ENCODE peak calls at places on chromosomes 5 and 9, in eight cellular contexts. One of them, this sample, is unnamed.

GRCh38 chr5:135225856-135226560 is 173.0 kb downstream of the MACROH2A1 start:
- DNase-seq in upper lobe of right lung: peak
- DNase-seq in CD8-positive, alpha-beta T cell: no peak
- DNase-seq in pancreas: no peak
- DNase-seq in SK-N-SH: no peak
- DNase-seq in A549: no peak
- DNase-seq in Karpas-422: no peak
- DNase-seq in neuronal stem cell: no peak
- DNase-seq in this sample: no peak

GRCh38 chr9:116658265-116658664 is 28.8 kb upstream of the TRIM32 start:
- DNase-seq in A549: no peak
- DNase-seq in CD8-positive, alpha-beta T cell: no peak
- DNase-seq in neuronal stem cell: no peak
- DNase-seq in pancreas: no peak
- DNase-seq in Karpas-422: no peak
- DNase-seq in SK-N-SH: no peak
- DNase-seq in upper lobe of right lung: no peak
- DNase-seq in this sample: no peak

GRCh38 chr5:142770650-142771609 is 753 bp downstream of the ARHGAP26 start:
- DNase-seq in Karpas-422: peak
- DNase-seq in SK-N-SH: peak
- DNase-seq in CD8-positive, alpha-beta T cell: peak
- DNase-seq in A549: peak
- DNase-seq in pancreas: peak
- DNase-seq in upper lobe of right lung: peak
- DNase-seq in neuronal stem cell: peak
- DNase-seq in this sample: peak

GRCh38 chr5:150612405-150612804 is 28.1 kb upstream of the SYNPO start:
- DNase-seq in A549: no peak
- DNase-seq in pancreas: no peak
- DNase-seq in Karpas-422: no peak
- DNase-seq in neuronal stem cell: no peak
- DNase-seq in CD8-positive, alpha-beta T cell: no peak
- DNase-seq in SK-N-SH: no peak
- DNase-seq in upper lobe of right lung: no peak
- DNase-seq in this sample: no peak

GRCh38 chr5:66186108-66186507 is 42.0 kb downstream of the SREK1 start:
- DNase-seq in Karpas-422: no peak
- DNase-seq in SK-N-SH: no peak
- DNase-seq in pancreas: no peak
- DNase-seq in neuronal stem cell: no peak
- DNase-seq in upper lobe of right lung: no peak
- DNase-seq in CD8-positive, alpha-beta T cell: no peak
- DNase-seq in A549: no peak
- DNase-seq in this sample: no peak

GRCh38 chr5:78335976-78336375 is 24.4 kb upstream of the SCAMP1 start:
- DNase-seq in CD8-positive, alpha-beta T cell: no peak
- DNase-seq in Karpas-422: no peak
- DNase-seq in neuronal stem cell: no peak
- DNase-seq in pancreas: no peak
- DNase-seq in upper lobe of right lung: no peak
- DNase-seq in A549: no peak
- DNase-seq in SK-N-SH: peak
- DNase-seq in this sample: no peak

GRCh38 chr9:104992696-104993095 is 64.7 kb upstream of the ABCA1 start:
- DNase-seq in neuronal stem cell: no peak
- DNase-seq in pancreas: no peak
- DNase-seq in upper lobe of right lung: no peak
- DNase-seq in Karpas-422: no peak
- DNase-seq in CD8-positive, alpha-beta T cell: no peak
- DNase-seq in A549: no peak
- DNase-seq in SK-N-SH: no peak
- DNase-seq in this sample: no peak

GRCh38 chr9:36993933-36994764 is 39.9 kb downstream of the PAX5 start:
- DNase-seq in neuronal stem cell: no peak
- DNase-seq in SK-N-SH: peak
- DNase-seq in A549: no peak
- DNase-seq in pancreas: no peak
- DNase-seq in CD8-positive, alpha-beta T cell: no peak
- DNase-seq in upper lobe of right lung: no peak
- DNase-seq in Karpas-422: no peak
- DNase-seq in this sample: no peak

GRCh38 chr5:9376363-9377117 is 169.3 kb downstream of the SEMA5A start:
- DNase-seq in A549: no peak
- DNase-seq in neuronal stem cell: no peak
- DNase-seq in SK-N-SH: no peak
- DNase-seq in upper lobe of right lung: no peak
- DNase-seq in pancreas: no peak
- DNase-seq in CD8-positive, alpha-beta T cell: no peak
- DNase-seq in Karpas-422: no peak
- DNase-seq in this sample: no peak

GRCh38 chr5:142280066-142281011 is 44.5 kb downstream of the SPRY4 start:
- DNase-seq in SK-N-SH: peak
- DNase-seq in Karpas-422: no peak
- DNase-seq in pancreas: no peak
- DNase-seq in A549: no peak
- DNase-seq in neuronal stem cell: peak
- DNase-seq in CD8-positive, alpha-beta T cell: no peak
- DNase-seq in upper lobe of right lung: no peak
- DNase-seq in this sample: no peak

GRCh38 chr5:146794326-146795029 is 84.1 kb downstream of the PPP2R2B start:
- DNase-seq in neuronal stem cell: no peak
- DNase-seq in CD8-positive, alpha-beta T cell: no peak
- DNase-seq in A549: no peak
- DNase-seq in upper lobe of right lung: no peak
- DNase-seq in Karpas-422: no peak
- DNase-seq in pancreas: no peak
- DNase-seq in SK-N-SH: no peak
- DNase-seq in this sample: no peak

GRCh38 chr5:432928-433791 is 9.8 kb upstream of the EXOC3 start:
- DNase-seq in A549: no peak
- DNase-seq in Karpas-422: no peak
- DNase-seq in CD8-positive, alpha-beta T cell: no peak
- DNase-seq in neuronal stem cell: no peak
- DNase-seq in upper lobe of right lung: peak
- DNase-seq in SK-N-SH: no peak
- DNase-seq in pancreas: no peak
- DNase-seq in this sample: no peak

GRCh38 chr9:272251-273213 is 57.9 kb downstream of the DOCK8 start:
- DNase-seq in pancreas: no peak
- DNase-seq in Karpas-422: peak
- DNase-seq in A549: no peak
- DNase-seq in SK-N-SH: no peak
- DNase-seq in neuronal stem cell: no peak
- DNase-seq in upper lobe of right lung: no peak
- DNase-seq in CD8-positive, alpha-beta T cell: peak
- DNase-seq in this sample: peak

GRCh38 chr9:75979362-75979761 is 88.9 kb downstream of the PCSK5 start:
- DNase-seq in SK-N-SH: no peak
- DNase-seq in upper lobe of right lung: no peak
- DNase-seq in pancreas: no peak
- DNase-seq in A549: peak
- DNase-seq in CD8-positive, alpha-beta T cell: no peak
- DNase-seq in neuronal stem cell: no peak
- DNase-seq in Karpas-422: peak
- DNase-seq in this sample: no peak

GRCh38 chr5:138549414-138549813 is 6.4 kb upstream of the ETF1 start:
- DNase-seq in CD8-positive, alpha-beta T cell: no peak
- DNase-seq in upper lobe of right lung: no peak
- DNase-seq in A549: no peak
- DNase-seq in Karpas-422: no peak
- DNase-seq in neuronal stem cell: no peak
- DNase-seq in SK-N-SH: no peak
- DNase-seq in pancreas: no peak
- DNase-seq in this sample: no peak

GRCh38 chr5:88515881-88516819 is 247.5 kb upstream of the TMEM161B start:
- DNase-seq in A549: no peak
- DNase-seq in CD8-positive, alpha-beta T cell: no peak
- DNase-seq in SK-N-SH: no peak
- DNase-seq in upper lobe of right lung: no peak
- DNase-seq in neuronal stem cell: no peak
- DNase-seq in Karpas-422: no peak
- DNase-seq in pancreas: no peak
- DNase-seq in this sample: no peak

GRCh38 chr9:95003694-95004451 is 277.4 kb downstream of the AOPEP start:
- DNase-seq in neuronal stem cell: no peak
- DNase-seq in SK-N-SH: peak
- DNase-seq in upper lobe of right lung: peak
- DNase-seq in pancreas: no peak
- DNase-seq in Karpas-422: peak
- DNase-seq in CD8-positive, alpha-beta T cell: no peak
- DNase-seq in A549: peak
- DNase-seq in this sample: no peak

GRCh38 chr5:80963521-80963895 is 3.3 kb downstream of the RASGRF2 start:
- DNase-seq in upper lobe of right lung: no peak
- DNase-seq in neuronal stem cell: no peak
- DNase-seq in CD8-positive, alpha-beta T cell: no peak
- DNase-seq in A549: no peak
- DNase-seq in Karpas-422: peak
- DNase-seq in SK-N-SH: no peak
- DNase-seq in pancreas: no peak
- DNase-seq in this sample: no peak

GRCh38 chr9:29659014-29659413 is 2085.7 kb upstream of the C9orf72 start:
- DNase-seq in SK-N-SH: no peak
- DNase-seq in Karpas-422: no peak
- DNase-seq in pancreas: no peak
- DNase-seq in CD8-positive, alpha-beta T cell: no peak
- DNase-seq in A549: no peak
- DNase-seq in neuronal stem cell: no peak
- DNase-seq in upper lobe of right lung: no peak
- DNase-seq in this sample: no peak

GRCh38 chr9:3986060-3986459 is 313.8 kb downstream of the GLIS3 start:
- DNase-seq in pancreas: no peak
- DNase-seq in CD8-positive, alpha-beta T cell: no peak
- DNase-seq in upper lobe of right lung: no peak
- DNase-seq in A549: no peak
- DNase-seq in Karpas-422: no peak
- DNase-seq in neuronal stem cell: no peak
- DNase-seq in SK-N-SH: no peak
- DNase-seq in this sample: no peak

GRCh38 chr9:3981897-3982296 is 318.0 kb downstream of the GLIS3 start:
- DNase-seq in upper lobe of right lung: no peak
- DNase-seq in CD8-positive, alpha-beta T cell: no peak
- DNase-seq in neuronal stem cell: no peak
- DNase-seq in SK-N-SH: no peak
- DNase-seq in pancreas: no peak
- DNase-seq in A549: no peak
- DNase-seq in Karpas-422: no peak
- DNase-seq in this sample: no peak

GRCh38 chr9:3977388-3977787 is 322.5 kb downstream of the GLIS3 start:
- DNase-seq in A549: no peak
- DNase-seq in neuronal stem cell: no peak
- DNase-seq in pancreas: no peak
- DNase-seq in Karpas-422: no peak
- DNase-seq in SK-N-SH: no peak
- DNase-seq in upper lobe of right lung: no peak
- DNase-seq in CD8-positive, alpha-beta T cell: no peak
- DNase-seq in this sample: no peak

GRCh38 chr9:3980212-3980611 is 319.7 kb downstream of the GLIS3 start:
- DNase-seq in A549: no peak
- DNase-seq in CD8-positive, alpha-beta T cell: no peak
- DNase-seq in SK-N-SH: no peak
- DNase-seq in Karpas-422: no peak
- DNase-seq in neuronal stem cell: no peak
- DNase-seq in pancreas: no peak
- DNase-seq in upper lobe of right lung: no peak
- DNase-seq in this sample: no peak

DNA sequence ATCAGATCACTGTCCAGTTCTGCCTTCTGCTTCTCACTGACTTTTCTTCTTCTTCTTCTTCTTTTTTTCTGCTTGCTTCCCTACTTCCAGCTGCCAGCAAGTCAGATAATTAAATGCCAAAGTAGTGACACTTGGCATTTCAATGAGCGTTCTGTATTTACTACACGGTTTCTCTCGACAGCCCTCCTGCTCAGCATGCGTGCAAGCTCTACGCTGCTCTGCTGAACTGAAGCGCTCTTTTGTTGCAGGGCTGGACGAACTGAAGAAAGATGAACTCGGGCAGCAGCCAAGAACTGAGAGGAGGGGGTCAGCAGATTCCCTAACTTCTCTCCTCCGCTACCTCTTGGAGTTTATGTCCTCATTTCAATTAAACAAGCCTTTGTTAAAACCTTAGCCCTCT is 319.1 kb downstream of the GLIS3 start:
- DNase-seq in A549: no peak
- DNase-seq in neuronal stem cell: peak
- DNase-seq in pancreas: no peak
- DNase-seq in SK-N-SH: no peak
- DNase-seq in CD8-positive, alpha-beta T cell: no peak
- DNase-seq in upper lobe of right lung: no peak
- DNase-seq in Karpas-422: no peak
- DNase-seq in this sample: no peak
- H3K4me3 ChIP-seq in A549: no peak
- H3K4me3 ChIP-seq in neuronal stem cell: no peak
- H3K4me3 ChIP-seq in pancreas: no peak
- H3K4me3 ChIP-seq in SK-N-SH: no peak
- H3K4me3 ChIP-seq in CD8-positive, alpha-beta T cell: no peak
- H3K4me3 ChIP-seq in upper lobe of right lung: no peak
- H3K4me3 ChIP-seq in Karpas-422: no peak
- H3K4me3 ChIP-seq in this sample: no peak

GRCh38 chr9:136541179-136541578 is 4.7 kb downstream of the NOTCH1 start:
- DNase-seq in SK-N-SH: no peak
- DNase-seq in A549: no peak
- DNase-seq in CD8-positive, alpha-beta T cell: no peak
- DNase-seq in upper lobe of right lung: no peak
- DNase-seq in neuronal stem cell: no peak
- DNase-seq in Karpas-422: no peak
- DNase-seq in pancreas: no peak
- DNase-seq in this sample: no peak
- H3K27ac ChIP-seq in SK-N-SH: no peak
- H3K27ac ChIP-seq in A549: no peak
- H3K27ac ChIP-seq in CD8-positive, alpha-beta T cell: no peak
- H3K27ac ChIP-seq in upper lobe of right lung: peak
- H3K27ac ChIP-seq in neuronal stem cell: no peak
- H3K27ac ChIP-seq in Karpas-422: no peak
- H3K27ac ChIP-seq in pancreas: peak
- H3K27ac ChIP-seq in this sample: peak

DNA sequence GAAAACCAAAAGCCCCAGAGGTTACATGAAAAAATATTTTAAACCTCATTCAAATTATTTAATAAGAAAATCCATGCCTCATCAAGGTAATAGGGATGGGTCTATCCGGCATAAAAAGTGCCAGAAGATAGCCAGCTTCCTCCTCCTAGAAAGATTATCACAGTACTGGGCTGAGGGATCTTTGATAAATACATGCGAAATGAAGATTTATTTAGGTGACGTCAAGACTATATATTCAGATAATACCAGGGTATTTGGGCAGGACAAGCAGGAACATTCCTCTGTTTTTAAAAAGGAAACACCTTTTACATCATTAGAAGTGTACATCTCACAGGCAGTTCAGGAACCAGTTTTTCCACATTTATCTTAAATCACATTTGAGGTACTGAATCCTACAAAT is 124.5 kb upstream of the SLCO6A1 start:
- DNase-seq in CD8-positive, alpha-beta T cell: no peak
- DNase-seq in pancreas: no peak
- DNase-seq in neuronal stem cell: no peak
- DNase-seq in SK-N-SH: no peak
- DNase-seq in upper lobe of right lung: no peak
- DNase-seq in A549: no peak
- DNase-seq in Karpas-422: no peak
- DNase-seq in this sample: no peak
- H3K4me3 ChIP-seq in CD8-positive, alpha-beta T cell: no peak
- H3K4me3 ChIP-seq in pancreas: no peak
- H3K4me3 ChIP-seq in neuronal stem cell: no peak
- H3K4me3 ChIP-seq in SK-N-SH: no peak
- H3K4me3 ChIP-seq in upper lobe of right lung: no peak
- H3K4me3 ChIP-seq in A549: no peak
- H3K4me3 ChIP-seq in Karpas-422: no peak
- H3K4me3 ChIP-seq in this sample: no peak

GRCh38 chr5:61754792-61755191 is 422.7 kb downstream of the ZSWIM6 start:
- DNase-seq in Karpas-422: no peak
- DNase-seq in neuronal stem cell: no peak
- DNase-seq in CD8-positive, alpha-beta T cell: no peak
- DNase-seq in upper lobe of right lung: no peak
- DNase-seq in A549: no peak
- DNase-seq in pancreas: no peak
- DNase-seq in SK-N-SH: no peak
- DNase-seq in this sample: no peak
- H3K27ac ChIP-seq in Karpas-422: no peak
- H3K27ac ChIP-seq in neuronal stem cell: no peak
- H3K27ac ChIP-seq in CD8-positive, alpha-beta T cell: no peak
- H3K27ac ChIP-seq in upper lobe of right lung: no peak
- H3K27ac ChIP-seq in A549: no peak
- H3K27ac ChIP-seq in pancreas: no peak
- H3K27ac ChIP-seq in SK-N-SH: no peak
- H3K27ac ChIP-seq in this sample: no peak

This sample was measured in effector memory CD4-positive, alpha-beta T cell.